ENCODE peak calls at places on chromosomes 7 and 10, in seven cellular contexts. One of them, this sample, is unnamed. For H3K4me1 and H3K27me3, the result is how much of the 10 kb centered on the place peaks cover.

GRCh38 chr10:73586583-73586984 is 4.6 kb downstream of the USP54 start:
- DNase-seq in left ventricle myocardium inferior: no peak
- DNase-seq in adrenal gland: peak
- DNase-seq in neural progenitor cell: no peak
- DNase-seq in uterus: peak
- DNase-seq in Panc1: no peak
- DNase-seq in BE2C: no peak
- DNase-seq in this sample: peak

GRCh38 chr7:32071466-32072091 is 1.4 kb upstream of the PDE1C start:
- DNase-seq in left ventricle myocardium inferior: no peak
- DNase-seq in adrenal gland: no peak
- DNase-seq in neural progenitor cell: no peak
- DNase-seq in uterus: no peak
- DNase-seq in Panc1: no peak
- DNase-seq in BE2C: no peak
- DNase-seq in this sample: no peak

GRCh38 chr10:87659571-87660483 is at the start of gene PAPSS2:
- DNase-seq in left ventricle myocardium inferior: peak
- DNase-seq in adrenal gland: peak
- DNase-seq in neural progenitor cell: peak
- DNase-seq in uterus: peak
- DNase-seq in Panc1: no peak
- DNase-seq in BE2C: peak
- DNase-seq in this sample: peak

GRCh38 chr10:35353805-35354204 is 17.5 kb downstream of the CCNY start:
- DNase-seq in left ventricle myocardium inferior: no peak
- DNase-seq in adrenal gland: no peak
- DNase-seq in neural progenitor cell: no peak
- DNase-seq in uterus: no peak
- DNase-seq in Panc1: no peak
- DNase-seq in BE2C: no peak
- DNase-seq in this sample: no peak

GRCh38 chr7:13144622-13145021 is 457.2 kb downstream of the ARL4A start:
- DNase-seq in left ventricle myocardium inferior: no peak
- DNase-seq in adrenal gland: no peak
- DNase-seq in neural progenitor cell: no peak
- DNase-seq in uterus: no peak
- DNase-seq in Panc1: no peak
- DNase-seq in BE2C: no peak
- DNase-seq in this sample: peak

GRCh38 chr7:143331179-143331825 is 15.4 kb downstream of the CLCN1 start:
- DNase-seq in left ventricle myocardium inferior: no peak
- DNase-seq in adrenal gland: no peak
- DNase-seq in neural progenitor cell: no peak
- DNase-seq in uterus: peak
- DNase-seq in Panc1: peak
- DNase-seq in BE2C: no peak
- DNase-seq in this sample: peak

GRCh38 chr10:31121797-31122586 is 90.3 kb upstream of the ZNF438 start:
- DNase-seq in left ventricle myocardium inferior: no peak
- DNase-seq in adrenal gland: no peak
- DNase-seq in neural progenitor cell: no peak
- DNase-seq in uterus: no peak
- DNase-seq in Panc1: no peak
- DNase-seq in BE2C: no peak
- DNase-seq in this sample: peak

GRCh38 chr10:118047363-118047719 is 600 bp upstream of the RAB11FIP2 start:
- DNase-seq in left ventricle myocardium inferior: peak
- DNase-seq in adrenal gland: peak
- DNase-seq in neural progenitor cell: no peak
- DNase-seq in uterus: peak
- DNase-seq in Panc1: no peak
- DNase-seq in BE2C: no peak
- DNase-seq in this sample: no peak

GRCh38 chr10:103783686-103784085 is 71.7 kb downstream of the SH3PXD2A start:
- DNase-seq in left ventricle myocardium inferior: no peak
- DNase-seq in adrenal gland: no peak
- DNase-seq in neural progenitor cell: no peak
- DNase-seq in uterus: no peak
- DNase-seq in Panc1: no peak
- DNase-seq in BE2C: no peak
- DNase-seq in this sample: no peak

GRCh38 chr7:74579800-74580685 is 77.5 kb upstream of the GTF2I start:
- DNase-seq in left ventricle myocardium inferior: no peak
- DNase-seq in adrenal gland: no peak
- DNase-seq in neural progenitor cell: no peak
- DNase-seq in uterus: no peak
- DNase-seq in Panc1: no peak
- DNase-seq in BE2C: no peak
- DNase-seq in this sample: peak

GRCh38 chr10:117240730-117241529 is at the start of gene SLC18A2:
- DNase-seq in left ventricle myocardium inferior: no peak
- DNase-seq in adrenal gland: no peak
- DNase-seq in neural progenitor cell: peak
- DNase-seq in uterus: no peak
- DNase-seq in Panc1: no peak
- DNase-seq in BE2C: no peak
- DNase-seq in this sample: no peak

GRCh38 chr7:94250984-94251383 is 143.7 kb upstream of the COL1A2 start:
- DNase-seq in left ventricle myocardium inferior: no peak
- DNase-seq in adrenal gland: no peak
- DNase-seq in neural progenitor cell: no peak
- DNase-seq in uterus: no peak
- DNase-seq in Panc1: no peak
- DNase-seq in BE2C: no peak
- DNase-seq in this sample: no peak

GRCh38 chr7:108167460-108167859 is 37.3 kb upstream of the LAMB4 start:
- DNase-seq in left ventricle myocardium inferior: no peak
- DNase-seq in adrenal gland: no peak
- DNase-seq in neural progenitor cell: no peak
- DNase-seq in uterus: no peak
- DNase-seq in Panc1: no peak
- DNase-seq in BE2C: no peak
- DNase-seq in this sample: no peak

GRCh38 chr7:25862254-25862992 is 289.6 kb upstream of the NFE2L3 start:
- DNase-seq in left ventricle myocardium inferior: peak
- DNase-seq in adrenal gland: peak
- DNase-seq in neural progenitor cell: peak
- DNase-seq in uterus: peak
- DNase-seq in Panc1: peak
- DNase-seq in BE2C: peak
- DNase-seq in this sample: peak

GRCh38 chr7:119175916-119176627 is 951.6 kb downstream of the ANKRD7 start:
- DNase-seq in left ventricle myocardium inferior: no peak
- DNase-seq in adrenal gland: peak
- DNase-seq in neural progenitor cell: peak
- DNase-seq in uterus: no peak
- DNase-seq in Panc1: peak
- DNase-seq in BE2C: peak
- DNase-seq in this sample: peak

GRCh38 chr10:72093450-72093849 is 5.1 kb upstream of the SPOCK2 start:
- DNase-seq in left ventricle myocardium inferior: no peak
- DNase-seq in adrenal gland: no peak
- DNase-seq in neural progenitor cell: no peak
- DNase-seq in uterus: no peak
- DNase-seq in Panc1: no peak
- DNase-seq in BE2C: no peak
- DNase-seq in this sample: no peak

GRCh38 chr10:72096115-72097000 is 8.0 kb upstream of the SPOCK2 start:
- DNase-seq in left ventricle myocardium inferior: no peak
- DNase-seq in adrenal gland: no peak
- DNase-seq in neural progenitor cell: peak
- DNase-seq in uterus: no peak
- DNase-seq in Panc1: no peak
- DNase-seq in BE2C: no peak
- DNase-seq in this sample: peak

GRCh38 chr10:72092987-72093386 is 4.6 kb upstream of the SPOCK2 start:
- DNase-seq in left ventricle myocardium inferior: no peak
- DNase-seq in adrenal gland: no peak
- DNase-seq in neural progenitor cell: no peak
- DNase-seq in uterus: no peak
- DNase-seq in Panc1: no peak
- DNase-seq in BE2C: no peak
- DNase-seq in this sample: no peak

GRCh38 chr10:72095195-72095594 is 6.8 kb upstream of the SPOCK2 start:
- DNase-seq in left ventricle myocardium inferior: no peak
- DNase-seq in adrenal gland: no peak
- DNase-seq in neural progenitor cell: no peak
- DNase-seq in uterus: no peak
- DNase-seq in Panc1: no peak
- DNase-seq in BE2C: no peak
- DNase-seq in this sample: no peak

DNA sequence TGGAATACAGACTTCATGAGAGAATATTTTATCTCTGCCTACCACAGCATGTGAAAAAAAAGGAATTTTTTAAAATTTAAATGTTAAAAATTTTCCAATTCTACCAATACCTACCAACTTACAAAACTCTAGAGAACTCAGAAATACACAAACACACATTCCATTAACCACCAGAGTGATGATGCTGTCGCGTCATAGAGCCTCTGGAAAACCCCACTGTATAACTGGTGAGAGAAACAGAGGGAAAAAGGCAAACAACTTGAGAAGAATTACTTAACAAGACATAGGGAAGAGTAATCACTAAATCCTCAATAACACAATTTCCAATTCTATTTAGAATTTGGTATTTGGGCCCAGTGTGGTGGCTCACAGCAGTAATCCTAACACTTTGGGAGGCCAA is 6.2 kb upstream of the SPOCK2 start:
- DNase-seq in left ventricle myocardium inferior: no peak
- DNase-seq in adrenal gland: no peak
- DNase-seq in neural progenitor cell: no peak
- DNase-seq in uterus: no peak
- DNase-seq in Panc1: no peak
- DNase-seq in BE2C: no peak
- DNase-seq in this sample: no peak
- H3K4me1 ChIP-seq in left ventricle myocardium inferior: under half
- H3K4me1 ChIP-seq in adrenal gland: under half
- H3K4me1 ChIP-seq in neural progenitor cell: under half
- H3K4me1 ChIP-seq in uterus: under half
- H3K4me1 ChIP-seq in Panc1: under half
- H3K4me1 ChIP-seq in BE2C: under half
- H3K4me1 ChIP-seq in this sample: under half

GRCh38 chr10:5364365-5364764 is 401 bp upstream of the UCN3 start:
- DNase-seq in left ventricle myocardium inferior: no peak
- DNase-seq in adrenal gland: no peak
- DNase-seq in neural progenitor cell: no peak
- DNase-seq in uterus: no peak
- DNase-seq in Panc1: no peak
- DNase-seq in BE2C: no peak
- DNase-seq in this sample: no peak
- H3K27me3 ChIP-seq in left ventricle myocardium inferior: half or more
- H3K27me3 ChIP-seq in adrenal gland: under half
- H3K27me3 ChIP-seq in neural progenitor cell: under half
- H3K27me3 ChIP-seq in uterus: under half
- H3K27me3 ChIP-seq in Panc1: under half
- H3K27me3 ChIP-seq in BE2C: under half
- H3K27me3 ChIP-seq in this sample: half or more

GRCh38 chr7:121026577-121027111 is 38.1 kb downstream of the CPED1 start:
- DNase-seq in left ventricle myocardium inferior: no peak
- DNase-seq in adrenal gland: no peak
- DNase-seq in neural progenitor cell: no peak
- DNase-seq in uterus: no peak
- DNase-seq in Panc1: no peak
- DNase-seq in BE2C: no peak
- DNase-seq in this sample: no peak

GRCh38 chr7:121027761-121028681 is 39.5 kb downstream of the CPED1 start:
- DNase-seq in left ventricle myocardium inferior: no peak
- DNase-seq in adrenal gland: no peak
- DNase-seq in neural progenitor cell: no peak
- DNase-seq in uterus: no peak
- DNase-seq in Panc1: no peak
- DNase-seq in BE2C: no peak
- DNase-seq in this sample: no peak

GRCh38 chr7:121024568-121025055 is 36.1 kb downstream of the CPED1 start:
- DNase-seq in left ventricle myocardium inferior: no peak
- DNase-seq in adrenal gland: no peak
- DNase-seq in neural progenitor cell: no peak
- DNase-seq in uterus: no peak
- DNase-seq in Panc1: no peak
- DNase-seq in BE2C: no peak
- DNase-seq in this sample: peak

GRCh38 chr7:121023683-121024507 is 35.4 kb downstream of the CPED1 start:
- DNase-seq in left ventricle myocardium inferior: no peak
- DNase-seq in adrenal gland: no peak
- DNase-seq in neural progenitor cell: no peak
- DNase-seq in uterus: no peak
- DNase-seq in Panc1: no peak
- DNase-seq in BE2C: no peak
- DNase-seq in this sample: peak

DNA sequence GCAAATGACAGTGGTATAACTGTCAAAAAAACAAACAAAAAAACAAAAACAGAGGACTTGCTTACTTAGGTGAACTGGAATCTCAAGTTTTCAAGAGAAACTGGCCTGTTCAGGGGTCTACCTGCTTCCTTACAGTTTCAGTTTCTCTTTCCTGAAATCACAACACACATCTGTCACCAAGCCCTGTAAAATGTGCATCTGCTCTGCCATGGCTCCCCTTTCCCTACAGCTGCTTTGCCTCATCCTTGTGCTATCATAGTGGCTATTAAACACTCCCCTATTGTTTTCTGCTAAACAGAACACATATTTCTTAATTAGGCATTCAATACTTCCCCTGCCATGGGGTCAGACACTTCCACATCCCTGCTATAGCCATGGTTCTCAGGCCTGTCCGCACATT is 37.6 kb downstream of the CPED1 start:
- DNase-seq in left ventricle myocardium inferior: no peak
- DNase-seq in adrenal gland: no peak
- DNase-seq in neural progenitor cell: no peak
- DNase-seq in uterus: no peak
- DNase-seq in Panc1: no peak
- DNase-seq in BE2C: no peak
- DNase-seq in this sample: no peak
- H3K4me1 ChIP-seq in left ventricle myocardium inferior: half or more
- H3K4me1 ChIP-seq in adrenal gland: under half
- H3K4me1 ChIP-seq in neural progenitor cell: under half
- H3K4me1 ChIP-seq in uterus: under half
- H3K4me1 ChIP-seq in Panc1: under half
- H3K4me1 ChIP-seq in BE2C: under half
- H3K4me1 ChIP-seq in this sample: under half

GRCh38 chr7:5420841-5421625 is 2.6 kb downstream of the TNRC18 start:
- DNase-seq in left ventricle myocardium inferior: peak
- DNase-seq in adrenal gland: peak
- DNase-seq in neural progenitor cell: peak
- DNase-seq in uterus: no peak
- DNase-seq in Panc1: no peak
- DNase-seq in BE2C: no peak
- DNase-seq in this sample: no peak
- H3K27me3 ChIP-seq in left ventricle myocardium inferior: under half
- H3K27me3 ChIP-seq in adrenal gland: under half
- H3K27me3 ChIP-seq in neural progenitor cell: half or more
- H3K27me3 ChIP-seq in uterus: under half
- H3K27me3 ChIP-seq in Panc1: under half
- H3K27me3 ChIP-seq in BE2C: under half
- H3K27me3 ChIP-seq in this sample: under half

This sample was measured in adipocyte.